ENCODE peak calls at places on chromosomes 5 and 9, in nine cellular contexts. W, A, I, H, N, X, Z, T and F are unnamed samples.

GRCh38 chr5:40405985-40406384 is 273.7 kb upstream of the PTGER4 start:
- DNase-seq in W (no peak), A (no peak), I (no peak), H (no peak), N (no peak), X (no peak), Z (no peak), T (no peak), F (peak)

GRCh38 chr5:94618493-94619328 is at the start of the genes KIAA0825 and SLF1:
- DNase-seq in W (peak), A (peak), I (peak), H (peak), N (peak), X (peak), Z (peak), T (peak), F (peak)

GRCh38 chr5:67900515-67900914 is 315.0 kb upstream of the PIK3R1 start:
- DNase-seq in W (no peak), A (no peak), I (no peak), H (no peak), N (peak), X (no peak), Z (no peak), T (no peak), F (no peak)

GRCh38 chr5:120293796-120294195 is 170.3 kb upstream of the PRR16 start:
- DNase-seq in W (no peak), A (no peak), I (no peak), H (no peak), N (peak), X (no peak), Z (peak), T (no peak), F (no peak)

GRCh38 chr5:126525630-126526245 is 69.3 kb downstream of the ALDH7A1 start:
- DNase-seq in W (no peak), A (no peak), I (no peak), H (no peak), N (peak), X (no peak), Z (peak), T (no peak), F (no peak)

GRCh38 chr5:67343835-67344234 is 147.2 kb upstream of the CD180 start:
- DNase-seq in W (no peak), A (no peak), I (no peak), H (no peak), N (no peak), X (no peak), Z (no peak), T (no peak), F (no peak)

GRCh38 chr9:91741529-91741928 is 208.5 kb downstream of the ROR2 start:
- DNase-seq in W (no peak), A (no peak), I (no peak), H (no peak), N (peak), X (no peak), Z (peak), T (no peak), F (no peak)

GRCh38 chr9:134944351-134944802 is 26.7 kb upstream of the FCN1 start:
- DNase-seq in W (no peak), A (no peak), I (no peak), H (no peak), N (peak), X (no peak), Z (peak), T (no peak), F (no peak)

GRCh38 chr9:111955048-111955447 is 58.4 kb downstream of the UGCG start:
- DNase-seq in W (no peak), A (no peak), I (no peak), H (no peak), N (no peak), X (no peak), Z (no peak), T (no peak), F (no peak)

GRCh38 chr5:65086234-65086886 is 317.6 kb downstream of the CWC27 start:
- DNase-seq in W (no peak), A (no peak), I (no peak), H (no peak), N (no peak), X (no peak), Z (no peak), T (no peak), F (no peak)

GRCh38 chr5:405421-405820 is 37.6 kb upstream of the EXOC3 start:
- DNase-seq in W (no peak), A (no peak), I (no peak), H (no peak), N (no peak), X (no peak), Z (no peak), T (no peak), F (no peak)

GRCh38 chr9:136629001-136629878 is 33.5 kb upstream of the EGFL7 start:
- DNase-seq in W (no peak), A (no peak), I (no peak), H (no peak), N (no peak), X (no peak), Z (no peak), T (peak), F (no peak)

GRCh38 chr5:108983456-108984092 is 235.9 kb downstream of the FER start:
- DNase-seq in W (no peak), A (no peak), I (no peak), H (no peak), N (peak), X (no peak), Z (no peak), T (no peak), F (no peak)

GRCh38 chr5:94994465-94994996 is 290.4 kb downstream of the MCTP1 start:
- DNase-seq in W (no peak), A (no peak), I (no peak), H (no peak), N (no peak), X (no peak), Z (no peak), T (no peak), F (no peak)

GRCh38 chr5:52063186-52063585 is 679.9 kb downstream of the ISL1 start:
- DNase-seq in W (no peak), A (no peak), I (no peak), H (no peak), N (no peak), X (no peak), Z (no peak), T (no peak), F (no peak)

GRCh38 chr9:126440938-126441337 is 114.3 kb downstream of the MVB12B start:
- DNase-seq in W (no peak), A (no peak), I (no peak), H (no peak), N (peak), X (no peak), Z (peak), T (no peak), F (no peak)

GRCh38 chr9:113538131-113538530 is 74.6 kb downstream of the RGS3 start:
- DNase-seq in W (no peak), A (no peak), I (no peak), H (no peak), N (no peak), X (no peak), Z (no peak), T (no peak), F (no peak)

GRCh38 chr5:132138260-132138659 is 64.7 kb downstream of the CSF2 start:
- DNase-seq in W (no peak), A (no peak), I (no peak), H (no peak), N (peak), X (no peak), Z (no peak), T (no peak), F (no peak)

GRCh38 chr9:96565684-96566360 is 53.8 kb downstream of the CDC14B start:
- DNase-seq in W (peak), A (no peak), I (no peak), H (no peak), N (peak), X (no peak), Z (peak), T (no peak), F (peak)

GRCh38 chr5:94433393-94434149 is 184.8 kb downstream of the KIAA0825 start:
- DNase-seq in W (no peak), A (no peak), I (no peak), H (no peak), N (peak), X (no peak), Z (peak), T (no peak), F (no peak)

GRCh38 chr5:157545911-157546310 is 29.7 kb downstream of the ADAM19 start:
- DNase-seq in W (no peak), A (no peak), I (no peak), H (no peak), N (no peak), X (no peak), Z (no peak), T (no peak), F (no peak)

GRCh38 chr5:10352404-10353240 is 873 bp upstream of the MARCHF6 start:
- DNase-seq in W (no peak), A (no peak), I (no peak), H (peak), N (peak), X (no peak), Z (no peak), T (no peak), F (no peak)

GRCh38 chr9:34646211-34647083 is at the start of gene GALT:
- DNase-seq in W (peak), A (peak), I (peak), H (peak), N (peak), X (peak), Z (peak), T (peak), F (peak)

GRCh38 chr5:110288766-110289165 is 437.7 kb downstream of the TMEM232 start:
- DNase-seq in W (no peak), A (no peak), I (no peak), H (no peak), N (peak), X (no peak), Z (peak), T (no peak), F (no peak)

GRCh38 chr9:3526903-3527652 is 1.3 kb upstream of the RFX3 start:
- DNase-seq in W (peak), A (peak), I (no peak), H (no peak), N (no peak), X (peak), Z (peak), T (peak), F (peak)

GRCh38 chr5:38557309-38557710 is 864 bp upstream of the LIFR start:
- DNase-seq in W (no peak), A (no peak), I (no peak), H (no peak), N (no peak), X (no peak), Z (no peak), T (no peak), F (no peak)

GRCh38 chr9:84404095-84404686 is 63.6 kb upstream of the SLC28A3 start:
- DNase-seq in W (peak), A (no peak), I (no peak), H (no peak), N (no peak), X (peak), Z (peak), T (no peak), F (no peak)

GRCh38 chr9:92196400-92196799 is 81.2 kb upstream of the SPTLC1 start:
- DNase-seq in W (no peak), A (no peak), I (no peak), H (no peak), N (no peak), X (no peak), Z (no peak), T (no peak), F (no peak)

GRCh38 chr5:173201636-173202265 is 33.3 kb downstream of the NKX2-5 start:
- DNase-seq in W (no peak), A (no peak), I (no peak), H (no peak), N (peak), X (no peak), Z (peak), T (no peak), F (no peak)

GRCh38 chr5:137199966-137200365 is 299.2 kb downstream of the SPOCK1 start:
- DNase-seq in W (no peak), A (no peak), I (no peak), H (no peak), N (peak), X (no peak), Z (peak), T (no peak), F (no peak)

GRCh38 chr9:84493284-84493947 is 152.9 kb upstream of the SLC28A3 start:
- DNase-seq in W (no peak), A (no peak), I (no peak), H (no peak), N (no peak), X (no peak), Z (no peak), T (no peak), F (no peak)

GRCh38 chr5:99176186-99176585 is 247.4 kb upstream of the CHD1 start:
- DNase-seq in W (no peak), A (no peak), I (no peak), H (no peak), N (no peak), X (no peak), Z (no peak), T (no peak), F (no peak)

GRCh38 chr9:136644593-136645342 is 17.9 kb upstream of the EGFL7 start:
- DNase-seq in W (no peak), A (peak), I (peak), H (peak), N (peak), X (peak), Z (peak), T (no peak), F (peak)

GRCh38 chr5:37133939-37134338 is 115.2 kb downstream of the CPLANE1 start:
- DNase-seq in W (no peak), A (no peak), I (no peak), H (no peak), N (peak), X (no peak), Z (peak), T (no peak), F (no peak)

GRCh38 chr5:36689225-36689624 is 82.8 kb downstream of the SLC1A3 start:
- DNase-seq in W (no peak), A (no peak), I (no peak), H (no peak), N (peak), X (no peak), Z (peak), T (no peak), F (no peak)

GRCh38 chr9:87810008-87810407 is 72.7 kb upstream of the SPATA31E1 start:
- DNase-seq in W (no peak), A (no peak), I (no peak), H (no peak), N (no peak), X (no peak), Z (no peak), T (no peak), F (no peak)